ENCODE peak calls at places on chromosomes 13 and 19, in seven cellular contexts. Y is cardiac muscle cell; V is neuronal stem cell; P is effector memory CD4-positive, alpha-beta T cell; F is uterus; E is prostate gland; H is IMR-90. A is an unnamed sample.

GRCh38 chr19:10389863-10390262 is 9.5 kb upstream of the TYK2 start:
- DNase-seq in F (no peak), H (no peak), Y (no peak), V (no peak), E (no peak), P (no peak), A (no peak)

GRCh38 chr13:49021953-49022352 is 46.2 kb downstream of the FNDC3A start:
- DNase-seq in E (no peak), V (no peak), F (no peak), Y (no peak), H (no peak), P (no peak), A (no peak)

GRCh38 chr13:109737606-109738005 is 48.8 kb downstream of the IRS2 start:
- DNase-seq in Y (peak), E (no peak), H (peak), V (no peak), F (no peak), P (no peak), A (no peak)

GRCh38 chr13:26280822-26281221 is 26.9 kb downstream of the CDK8 start:
- DNase-seq in H (no peak), F (no peak), Y (peak), V (no peak), E (no peak), P (no peak), A (no peak)

GRCh38 chr13:79867248-79867647 is 386.3 kb downstream of the NDFIP2 start:
- DNase-seq in E (no peak), V (no peak), F (no peak), P (no peak), Y (peak), H (peak), A (no peak)

GRCh38 chr19:3360494-3361383 is 5.6 kb upstream of the NFIC start:
- DNase-seq in Y (peak), E (peak), V (no peak), H (no peak), F (no peak), P (peak), A (peak)

GRCh38 chr19:32342695-32343094 is 2.7 kb upstream of the ZNF507 start:
- DNase-seq in P (no peak), F (no peak), V (no peak), E (no peak), H (no peak), Y (no peak), A (no peak)

GRCh38 chr13:41411536-41411935 is 45.8 kb upstream of the RGCC start:
- DNase-seq in V (peak), Y (peak), P (no peak), F (no peak), H (peak), E (peak), A (no peak)

GRCh38 chr19:18322318-18322758 is 538 bp downstream of the LSM4 start:
- DNase-seq in F (no peak), E (no peak), Y (peak), H (peak), P (no peak), V (no peak), A (no peak)

DNA sequence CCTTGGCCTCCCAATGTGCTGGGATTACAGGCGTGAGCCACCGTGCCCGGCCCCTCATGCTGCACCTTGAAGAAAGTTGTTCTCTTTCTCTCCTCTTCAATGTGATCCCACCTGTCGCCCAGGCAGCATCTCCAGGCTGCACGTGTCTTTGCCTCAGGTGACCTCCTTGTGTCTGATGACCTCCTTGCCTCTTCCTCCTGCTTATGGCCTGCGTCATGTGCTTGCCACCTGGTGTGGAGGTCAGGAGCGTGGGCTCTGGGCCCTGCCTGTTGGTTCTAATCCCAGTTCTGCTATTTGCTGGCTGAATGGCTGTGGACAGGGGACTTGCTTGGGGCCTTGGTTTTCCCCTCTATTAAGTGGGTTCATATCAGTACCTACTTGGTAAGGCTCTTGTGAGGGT is 6.3 kb downstream of the BICRA start:
- DNase-seq in P (no peak), V (no peak), F (no peak), H (no peak), Y (no peak), E (no peak), A (no peak)
- H3K27ac ChIP-seq in P (no peak), V (no peak), F (no peak), H (no peak), Y (no peak), E (no peak), A (no peak)

DNA sequence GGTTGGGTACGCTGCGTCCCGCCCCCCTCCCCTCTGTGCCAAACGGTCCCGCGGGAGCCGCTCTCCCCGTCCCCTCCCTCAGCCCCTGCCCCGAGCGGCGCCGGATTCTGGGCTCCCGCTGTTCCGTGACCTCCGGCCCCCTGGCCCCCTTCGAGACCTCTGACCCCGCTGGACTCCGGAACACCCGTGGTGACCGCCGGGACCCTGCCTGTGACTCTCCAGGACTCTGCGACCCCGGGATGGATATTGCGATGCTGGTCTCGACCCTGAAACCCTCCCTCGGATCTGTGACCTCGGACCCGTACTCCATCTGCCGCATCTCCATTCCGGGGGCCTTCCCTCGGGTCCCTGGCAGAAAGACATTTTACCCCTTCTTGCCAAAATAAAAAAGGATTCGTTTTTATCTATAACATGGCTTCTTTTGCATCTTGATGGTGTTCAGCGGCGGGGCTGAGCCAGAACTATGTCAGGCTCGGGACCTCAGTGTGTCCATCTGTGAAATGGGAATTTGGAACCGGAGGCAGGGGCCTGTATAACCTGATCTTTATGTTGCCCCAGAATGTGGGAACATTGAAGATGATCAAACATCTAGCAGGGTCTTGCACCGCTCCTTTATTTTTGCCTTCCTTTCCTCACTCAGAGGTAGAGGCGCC is 654 bp upstream of the MEGF8 start:
- DNase-seq in V (no peak), Y (no peak), H (no peak), F (peak), E (no peak), P (no peak), A (no peak)
- H3K4me3 ChIP-seq in V (peak), Y (peak), H (no peak), F (peak), E (peak), P (peak), A (peak)

GRCh38 chr13:113880651-113881611 is 17.1 kb upstream of the GAS6 start:
- DNase-seq in F (no peak), P (no peak), E (no peak), Y (no peak), V (no peak), H (no peak), A (peak)
- H3K27ac ChIP-seq in F (peak), P (no peak), E (peak), Y (peak), V (no peak), H (no peak), A (peak)

GRCh38 chr19:35433448-35433847 is 14.6 kb upstream of the FFAR2 start:
- DNase-seq in V (no peak), E (no peak), P (no peak), H (no peak), F (no peak), Y (no peak), A (no peak)

GRCh38 chr19:35439921-35440320 is 8.1 kb upstream of the FFAR2 start:
- DNase-seq in V (no peak), F (no peak), H (no peak), P (no peak), E (no peak), Y (no peak), A (no peak)

GRCh38 chr19:35437152-35437951 is 10.7 kb upstream of the FFAR2 start:
- DNase-seq in P (no peak), Y (no peak), F (no peak), H (no peak), V (no peak), E (no peak), A (no peak)

GRCh38 chr19:35438527-35438926 is 9.5 kb upstream of the FFAR2 start:
- DNase-seq in E (no peak), P (no peak), F (no peak), H (no peak), V (no peak), Y (peak), A (no peak)

GRCh38 chr19:35436477-35437141 is 11.4 kb upstream of the FFAR2 start:
- DNase-seq in E (no peak), H (no peak), Y (peak), F (peak), V (no peak), P (no peak), A (no peak)
- H3K4me3 ChIP-seq in E (no peak), H (no peak), Y (no peak), F (no peak), V (no peak), P (no peak), A (peak)

DNA sequence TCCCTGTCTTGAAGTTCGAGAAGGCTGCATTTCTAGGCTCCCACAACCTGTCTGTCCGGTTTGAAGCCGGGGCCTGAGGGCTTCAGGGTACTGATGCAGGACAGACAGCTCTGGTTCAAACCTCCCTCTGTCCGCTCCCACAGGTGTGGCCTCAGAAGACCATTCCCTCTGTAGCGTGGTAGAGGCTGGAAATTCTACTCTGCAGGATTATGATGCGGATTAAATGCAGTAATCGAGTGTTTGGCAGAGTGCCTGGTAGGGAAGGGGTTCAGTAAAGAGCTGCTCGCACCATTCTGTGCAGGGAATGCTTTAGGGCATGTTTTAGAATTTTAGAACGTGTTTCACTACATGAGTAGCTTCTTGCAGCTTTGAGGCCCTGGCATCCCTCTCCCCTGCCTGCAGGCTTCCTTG is 30.5 kb downstream of the PPP1R37 start:
- DNase-seq in V (no peak), F (no peak), H (no peak), E (peak), Y (no peak), P (no peak), A (no peak)
- H3K27ac ChIP-seq in V (no peak), F (no peak), H (no peak), E (no peak), Y (no peak), P (no peak), A (no peak)

DNA sequence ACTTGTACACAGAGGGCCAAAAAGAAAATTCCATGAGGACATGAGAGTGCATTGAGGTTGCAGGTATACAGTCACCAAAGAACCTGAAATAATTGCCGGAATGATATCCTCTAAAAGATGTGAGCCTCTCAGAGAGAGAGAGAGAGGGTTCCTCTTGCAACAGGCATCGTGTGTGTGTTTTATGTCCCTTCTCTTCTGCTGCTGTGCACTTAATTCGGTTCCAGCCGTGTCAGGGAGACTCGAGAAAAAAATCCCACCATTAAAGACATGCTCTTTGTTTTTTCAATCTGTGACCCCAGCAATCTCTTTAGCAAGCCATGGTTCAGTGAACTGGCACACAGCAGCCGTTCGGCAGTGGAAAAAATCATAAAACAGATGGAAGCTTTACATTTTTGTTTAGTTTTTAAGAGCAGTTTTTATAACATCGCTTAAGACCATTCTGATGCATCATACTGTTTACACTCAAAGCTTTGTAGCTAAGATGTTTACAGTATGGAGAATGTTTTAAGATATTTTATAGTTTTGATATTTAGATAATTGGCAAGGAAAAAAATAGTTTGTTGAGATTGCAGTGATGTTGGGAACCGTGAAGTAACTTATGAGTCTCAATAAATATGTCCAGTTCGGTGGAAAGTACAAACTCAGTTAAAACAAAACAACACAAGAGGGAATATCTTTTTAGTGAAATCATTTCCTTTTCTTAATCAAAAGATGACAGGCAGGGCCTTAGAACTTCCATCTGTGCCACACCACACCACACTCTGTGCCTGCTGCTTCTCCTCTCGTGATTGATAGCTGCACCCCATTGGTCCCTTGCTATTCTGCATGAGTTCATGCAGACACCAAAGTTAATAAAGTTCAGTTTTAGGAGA is 31.2 kb upstream of the ZNF536 start:
- DNase-seq in Y (no peak), E (no peak), F (no peak), P (no peak), H (no peak), V (no peak), A (no peak)
- H3K4me3 ChIP-seq in Y (no peak), E (no peak), F (no peak), P (no peak), H (no peak), V (no peak), A (no peak)

GRCh38 chr13:89454736-89455135 is 1783.6 kb downstream of the SLITRK5 start:
- DNase-seq in Y (no peak), H (no peak), F (no peak), P (no peak), V (no peak), E (no peak), A (no peak)
- H3K27ac ChIP-seq in Y (no peak), H (no peak), F (no peak), P (no peak), V (no peak), E (no peak), A (no peak)